ENCODE peak calls at places on chromosome 20, in nine cellular contexts. N, E, C, Z, K, P, H, U and L are unnamed samples.

GRCh38 chr20:33443006-33443511 is 504 bp downstream of the SNTA1 start:
- DNase-seq in N (peak; percentile 50), U (no peak), C (no peak), P (no peak), E (peak; percentile 70), K (no peak), H (peak; percentile 41), Z (no peak), L (no peak)

GRCh38 chr20:51456511-51457280 is 85.8 kb downstream of the NFATC2 start:
- DNase-seq in K (peak; percentile 97), E (peak; percentile 98), Z (peak; percentile 76), U (peak; percentile 63), H (peak; percentile 94), C (peak; percentile 86), N (no peak), P (peak; percentile 97), L (no peak)

GRCh38 chr20:44733341-44734069 is 12.2 kb upstream of the KCNK15 start:
- DNase-seq in U (peak; percentile 41), Z (peak; percentile 44), E (peak; percentile 81), K (peak; percentile 69), H (peak; percentile 80), N (peak; percentile 61), C (no peak), P (peak; percentile 64), L (no peak)

GRCh38 chr20:57429579-57430202 is 38.5 kb downstream of the RBM38 start:
- DNase-seq in N (no peak), H (no peak), K (peak; percentile 78), C (no peak), P (no peak), Z (no peak), U (no peak), E (no peak), L (no peak)

GRCh38 chr20:57804470-57805250 is 94.8 kb upstream of the PMEPA1 start:
- DNase-seq in Z (no peak), U (no peak), K (no peak), P (no peak), N (no peak), C (no peak), H (no peak), E (no peak), L (no peak)

GRCh38 chr20:60372282-60372681 is 414.1 kb downstream of the CDH26 start:
- DNase-seq in H (no peak), U (no peak), C (no peak), N (no peak), K (no peak), P (no peak), E (no peak), Z (no peak), L (no peak)

GRCh38 chr20:3239026-3239866 is at the start of gene SLC4A11:
- DNase-seq in K (peak; percentile 61), U (peak; percentile 83), P (peak; percentile 39), C (no peak), Z (no peak), E (no peak), N (peak; percentile 58), H (peak; percentile 68), L (peak; percentile 19)

GRCh38 chr20:4038047-4038459 is 22.7 kb upstream of the RNF24 start:
- DNase-seq in H (no peak), P (peak; percentile 56), C (no peak), N (peak; percentile 84), Z (no peak), E (no peak), U (peak; percentile 89), K (peak; percentile 89), L (peak; percentile 76)

GRCh38 chr20:14955396-14955795 is 618.0 kb upstream of the FLRT3 start:
- DNase-seq in Z (no peak), U (no peak), K (no peak), N (no peak), C (no peak), H (no peak), E (no peak), P (no peak), L (no peak)